ENCODE peak calls at places on chromosomes 16 and 17, in nine cellular contexts. One of them, this sample, is unnamed. For H3K9me3, the result is how much of the 10 kb centered on the place peaks cover.

GRCh38 chr17:7207120-7208001 is 12.3 kb downstream of the DLG4 start:
- DNase-seq in A549: no peak
- DNase-seq in HAP-1: no peak
- DNase-seq in aorta: no peak
- DNase-seq in adipocyte: no peak
- DNase-seq in esophagus squamous epithelium: no peak
- DNase-seq in body of pancreas: peak
- DNase-seq in CD4-positive, CD25-positive, alpha-beta regulatory T cell: no peak
- DNase-seq in A673: peak
- DNase-seq in this sample: peak

GRCh38 chr16:1333149-1333812 is at the start of gene BAIAP3:
- DNase-seq in A549: peak
- DNase-seq in HAP-1: no peak
- DNase-seq in aorta: no peak
- DNase-seq in adipocyte: peak
- DNase-seq in esophagus squamous epithelium: no peak
- DNase-seq in body of pancreas: peak
- DNase-seq in CD4-positive, CD25-positive, alpha-beta regulatory T cell: peak
- DNase-seq in A673: peak
- DNase-seq in this sample: peak

GRCh38 chr16:31187808-31188189 is 7.9 kb downstream of the FUS start:
- DNase-seq in A549: no peak
- DNase-seq in HAP-1: peak
- DNase-seq in aorta: no peak
- DNase-seq in adipocyte: no peak
- DNase-seq in esophagus squamous epithelium: no peak
- DNase-seq in body of pancreas: no peak
- DNase-seq in CD4-positive, CD25-positive, alpha-beta regulatory T cell: no peak
- DNase-seq in A673: no peak
- DNase-seq in this sample: no peak

GRCh38 chr16:47519037-47519436 is 57.9 kb downstream of the PHKB start:
- DNase-seq in A549: no peak
- DNase-seq in HAP-1: no peak
- DNase-seq in aorta: no peak
- DNase-seq in adipocyte: no peak
- DNase-seq in esophagus squamous epithelium: no peak
- DNase-seq in body of pancreas: no peak
- DNase-seq in CD4-positive, CD25-positive, alpha-beta regulatory T cell: no peak
- DNase-seq in A673: no peak
- DNase-seq in this sample: no peak

GRCh38 chr17:78144146-78144719 is 2.0 kb upstream of the C17orf99 start:
- DNase-seq in A549: peak
- DNase-seq in HAP-1: no peak
- DNase-seq in aorta: peak
- DNase-seq in adipocyte: peak
- DNase-seq in esophagus squamous epithelium: no peak
- DNase-seq in body of pancreas: peak
- DNase-seq in CD4-positive, CD25-positive, alpha-beta regulatory T cell: no peak
- DNase-seq in A673: peak
- DNase-seq in this sample: peak

GRCh38 chr16:88790312-88791150 is 5.5 kb upstream of the PIEZO1 start:
- DNase-seq in A549: no peak
- DNase-seq in HAP-1: no peak
- DNase-seq in aorta: peak
- DNase-seq in adipocyte: peak
- DNase-seq in esophagus squamous epithelium: no peak
- DNase-seq in body of pancreas: no peak
- DNase-seq in CD4-positive, CD25-positive, alpha-beta regulatory T cell: peak
- DNase-seq in A673: no peak
- DNase-seq in this sample: peak

GRCh38 chr16:66360624-66361324 is 5.7 kb upstream of the CDH5 start:
- DNase-seq in A549: no peak
- DNase-seq in HAP-1: no peak
- DNase-seq in aorta: no peak
- DNase-seq in adipocyte: no peak
- DNase-seq in esophagus squamous epithelium: no peak
- DNase-seq in body of pancreas: no peak
- DNase-seq in CD4-positive, CD25-positive, alpha-beta regulatory T cell: no peak
- DNase-seq in A673: no peak
- DNase-seq in this sample: no peak

GRCh38 chr17:72205801-72206200 is 85.0 kb downstream of the SOX9 start:
- DNase-seq in A549: no peak
- DNase-seq in HAP-1: no peak
- DNase-seq in aorta: no peak
- DNase-seq in adipocyte: no peak
- DNase-seq in esophagus squamous epithelium: no peak
- DNase-seq in body of pancreas: no peak
- DNase-seq in CD4-positive, CD25-positive, alpha-beta regulatory T cell: no peak
- DNase-seq in A673: no peak
- DNase-seq in this sample: no peak

GRCh38 chr17:62658136-62658535 is 30.7 kb downstream of the MRC2 start:
- DNase-seq in A549: no peak
- DNase-seq in HAP-1: no peak
- DNase-seq in aorta: no peak
- DNase-seq in adipocyte: no peak
- DNase-seq in esophagus squamous epithelium: no peak
- DNase-seq in body of pancreas: no peak
- DNase-seq in CD4-positive, CD25-positive, alpha-beta regulatory T cell: no peak
- DNase-seq in A673: no peak
- DNase-seq in this sample: no peak

GRCh38 chr17:29581583-29582253 is 7.7 kb downstream of the GIT1 start:
- DNase-seq in A549: no peak
- DNase-seq in HAP-1: no peak
- DNase-seq in aorta: no peak
- DNase-seq in adipocyte: no peak
- DNase-seq in esophagus squamous epithelium: no peak
- DNase-seq in body of pancreas: peak
- DNase-seq in CD4-positive, CD25-positive, alpha-beta regulatory T cell: no peak
- DNase-seq in A673: no peak
- DNase-seq in this sample: peak

GRCh38 chr17:75516255-75516618 is at the start of gene TSEN54:
- DNase-seq in A549: peak
- DNase-seq in HAP-1: peak
- DNase-seq in aorta: peak
- DNase-seq in adipocyte: peak
- DNase-seq in esophagus squamous epithelium: peak
- DNase-seq in body of pancreas: peak
- DNase-seq in CD4-positive, CD25-positive, alpha-beta regulatory T cell: peak
- DNase-seq in A673: peak
- DNase-seq in this sample: peak

GRCh38 chr17:4499431-4500187 is 928 bp downstream of the SPNS2 start:
- DNase-seq in A549: peak
- DNase-seq in HAP-1: no peak
- DNase-seq in aorta: no peak
- DNase-seq in adipocyte: peak
- DNase-seq in esophagus squamous epithelium: no peak
- DNase-seq in body of pancreas: no peak
- DNase-seq in CD4-positive, CD25-positive, alpha-beta regulatory T cell: no peak
- DNase-seq in A673: peak
- DNase-seq in this sample: peak

GRCh38 chr17:78803161-78803845 is 21.2 kb upstream of the CYTH1 start:
- DNase-seq in A549: no peak
- DNase-seq in HAP-1: no peak
- DNase-seq in aorta: peak
- DNase-seq in adipocyte: no peak
- DNase-seq in esophagus squamous epithelium: no peak
- DNase-seq in body of pancreas: no peak
- DNase-seq in CD4-positive, CD25-positive, alpha-beta regulatory T cell: no peak
- DNase-seq in A673: no peak
- DNase-seq in this sample: peak

GRCh38 chr16:2233046-2233775 is 3.0 kb upstream of the DNASE1L2 start:
- DNase-seq in A549: no peak
- DNase-seq in HAP-1: no peak
- DNase-seq in aorta: no peak
- DNase-seq in adipocyte: no peak
- DNase-seq in esophagus squamous epithelium: no peak
- DNase-seq in body of pancreas: no peak
- DNase-seq in CD4-positive, CD25-positive, alpha-beta regulatory T cell: no peak
- DNase-seq in A673: no peak
- DNase-seq in this sample: no peak

GRCh38 chr17:22506231-22506630 is 813.9 kb downstream of the KCNJ18 start:
- DNase-seq in A549: no peak
- DNase-seq in HAP-1: no peak
- DNase-seq in aorta: no peak
- DNase-seq in adipocyte: no peak
- DNase-seq in esophagus squamous epithelium: no peak
- DNase-seq in body of pancreas: no peak
- DNase-seq in CD4-positive, CD25-positive, alpha-beta regulatory T cell: no peak
- DNase-seq in A673: no peak
- DNase-seq in this sample: no peak
- H3K9me3 ChIP-seq in A549: under half
- H3K9me3 ChIP-seq in HAP-1: under half
- H3K9me3 ChIP-seq in aorta: under half
- H3K9me3 ChIP-seq in adipocyte: under half
- H3K9me3 ChIP-seq in esophagus squamous epithelium: under half
- H3K9me3 ChIP-seq in body of pancreas: under half
- H3K9me3 ChIP-seq in CD4-positive, CD25-positive, alpha-beta regulatory T cell: under half
- H3K9me3 ChIP-seq in A673: under half
- H3K9me3 ChIP-seq in this sample: half or more

DNA sequence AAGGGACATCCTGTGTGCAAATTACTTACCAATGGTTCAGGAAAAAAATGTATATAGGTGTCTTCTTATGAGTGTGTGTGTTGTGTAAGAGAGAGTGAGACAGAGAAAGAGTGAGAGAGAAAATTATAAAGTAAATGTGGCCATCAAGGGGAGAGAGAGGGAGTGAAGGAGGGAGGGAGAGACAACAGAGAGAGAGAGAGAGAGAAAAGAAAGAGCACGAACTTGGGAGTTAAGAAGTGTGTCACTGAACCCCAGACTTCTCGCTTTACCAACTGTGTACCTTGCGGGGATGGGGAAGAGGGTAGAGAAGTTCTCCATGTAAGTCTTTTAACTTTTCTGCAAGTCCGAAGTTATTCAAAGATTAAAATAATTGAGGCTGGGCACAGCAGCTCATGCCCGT is 28.8 kb upstream of the ARL4D start:
- DNase-seq in A549: no peak
- DNase-seq in HAP-1: no peak
- DNase-seq in aorta: no peak
- DNase-seq in adipocyte: no peak
- DNase-seq in esophagus squamous epithelium: no peak
- DNase-seq in body of pancreas: no peak
- DNase-seq in CD4-positive, CD25-positive, alpha-beta regulatory T cell: no peak
- DNase-seq in A673: no peak
- DNase-seq in this sample: no peak
- H3K4me3 ChIP-seq in A549: peak
- H3K4me3 ChIP-seq in HAP-1: no peak
- H3K4me3 ChIP-seq in aorta: no peak
- H3K4me3 ChIP-seq in adipocyte: peak
- H3K4me3 ChIP-seq in esophagus squamous epithelium: no peak
- H3K4me3 ChIP-seq in body of pancreas: no peak
- H3K4me3 ChIP-seq in CD4-positive, CD25-positive, alpha-beta regulatory T cell: peak
- H3K4me3 ChIP-seq in A673: no peak
- H3K4me3 ChIP-seq in this sample: no peak

DNA sequence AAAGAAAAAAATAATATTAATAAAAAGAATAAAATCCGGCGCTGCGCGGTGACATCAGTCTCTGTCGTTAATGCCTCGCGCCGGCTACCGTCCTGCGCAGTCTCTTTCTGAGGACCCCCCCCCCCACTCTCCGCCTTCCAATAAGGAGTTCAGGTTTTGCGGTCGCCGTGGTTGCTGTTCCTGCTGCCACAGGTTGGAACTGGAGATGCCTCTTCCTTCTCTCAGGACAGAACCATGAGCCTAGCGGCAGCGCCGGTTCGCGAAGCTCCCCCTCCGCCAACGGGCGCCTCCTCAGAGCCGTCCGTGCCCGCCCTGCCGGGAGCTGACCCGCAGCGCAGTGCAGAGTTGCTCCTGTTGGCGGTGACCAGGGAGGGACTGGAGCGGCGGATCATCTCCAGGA is 2093.4 kb downstream of the TP53TG3F start:
- DNase-seq in A549: no peak
- DNase-seq in HAP-1: no peak
- DNase-seq in aorta: no peak
- DNase-seq in adipocyte: no peak
- DNase-seq in esophagus squamous epithelium: no peak
- DNase-seq in body of pancreas: no peak
- DNase-seq in CD4-positive, CD25-positive, alpha-beta regulatory T cell: no peak
- DNase-seq in A673: no peak
- DNase-seq in this sample: no peak
- H3K9me3 ChIP-seq in A549: under half
- H3K9me3 ChIP-seq in HAP-1: under half
- H3K9me3 ChIP-seq in aorta: under half
- H3K9me3 ChIP-seq in adipocyte: under half
- H3K9me3 ChIP-seq in esophagus squamous epithelium: under half
- H3K9me3 ChIP-seq in body of pancreas: under half
- H3K9me3 ChIP-seq in CD4-positive, CD25-positive, alpha-beta regulatory T cell: under half
- H3K9me3 ChIP-seq in A673: under half
- H3K9me3 ChIP-seq in this sample: under half

GRCh38 chr17:10803830-10804498 is at the start of gene TMEM238L:
- DNase-seq in A549: no peak
- DNase-seq in HAP-1: no peak
- DNase-seq in aorta: no peak
- DNase-seq in adipocyte: no peak
- DNase-seq in esophagus squamous epithelium: no peak
- DNase-seq in body of pancreas: no peak
- DNase-seq in CD4-positive, CD25-positive, alpha-beta regulatory T cell: no peak
- DNase-seq in A673: no peak
- DNase-seq in this sample: peak
- H3K4me3 ChIP-seq in A549: no peak
- H3K4me3 ChIP-seq in HAP-1: no peak
- H3K4me3 ChIP-seq in aorta: no peak
- H3K4me3 ChIP-seq in adipocyte: no peak
- H3K4me3 ChIP-seq in esophagus squamous epithelium: peak
- H3K4me3 ChIP-seq in body of pancreas: no peak
- H3K4me3 ChIP-seq in CD4-positive, CD25-positive, alpha-beta regulatory T cell: no peak
- H3K4me3 ChIP-seq in A673: no peak
- H3K4me3 ChIP-seq in this sample: peak

DNA sequence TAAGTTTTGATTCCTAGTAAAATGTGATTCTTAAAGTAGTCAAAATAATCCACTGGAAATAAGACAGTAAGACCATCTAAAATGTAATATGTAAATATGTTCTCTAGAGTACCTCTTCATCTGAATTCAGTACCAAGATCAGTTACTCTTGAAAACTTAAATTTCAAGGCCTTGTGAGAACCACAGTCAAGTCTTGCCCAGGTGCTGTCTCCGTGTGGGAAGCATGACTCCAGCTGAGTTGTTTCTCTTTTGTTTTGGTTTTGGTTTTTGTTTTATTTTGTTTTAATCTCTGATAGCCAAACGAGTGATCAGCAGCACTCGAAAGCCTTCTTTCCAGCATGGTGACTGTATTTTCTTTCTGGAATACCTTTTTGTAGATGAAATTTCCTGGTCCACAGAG is 907.0 kb downstream of the KCNJ18 start:
- DNase-seq in A549: no peak
- DNase-seq in HAP-1: no peak
- DNase-seq in aorta: no peak
- DNase-seq in adipocyte: no peak
- DNase-seq in esophagus squamous epithelium: no peak
- DNase-seq in body of pancreas: no peak
- DNase-seq in CD4-positive, CD25-positive, alpha-beta regulatory T cell: no peak
- DNase-seq in A673: no peak
- DNase-seq in this sample: no peak
- H3K9me3 ChIP-seq in A549: under half
- H3K9me3 ChIP-seq in HAP-1: under half
- H3K9me3 ChIP-seq in aorta: under half
- H3K9me3 ChIP-seq in adipocyte: under half
- H3K9me3 ChIP-seq in esophagus squamous epithelium: under half
- H3K9me3 ChIP-seq in body of pancreas: under half
- H3K9me3 ChIP-seq in CD4-positive, CD25-positive, alpha-beta regulatory T cell: under half
- H3K9me3 ChIP-seq in A673: under half
- H3K9me3 ChIP-seq in this sample: under half

GRCh38 chr16:84820771-84821170 is 986 bp downstream of the CRISPLD2 start:
- DNase-seq in A549: no peak
- DNase-seq in HAP-1: no peak
- DNase-seq in aorta: no peak
- DNase-seq in adipocyte: no peak
- DNase-seq in esophagus squamous epithelium: no peak
- DNase-seq in body of pancreas: no peak
- DNase-seq in CD4-positive, CD25-positive, alpha-beta regulatory T cell: no peak
- DNase-seq in A673: no peak
- DNase-seq in this sample: no peak
- H3K4me3 ChIP-seq in A549: no peak
- H3K4me3 ChIP-seq in HAP-1: no peak
- H3K4me3 ChIP-seq in aorta: no peak
- H3K4me3 ChIP-seq in adipocyte: peak
- H3K4me3 ChIP-seq in esophagus squamous epithelium: peak
- H3K4me3 ChIP-seq in body of pancreas: no peak
- H3K4me3 ChIP-seq in CD4-positive, CD25-positive, alpha-beta regulatory T cell: no peak
- H3K4me3 ChIP-seq in A673: no peak
- H3K4me3 ChIP-seq in this sample: peak

This sample was measured in mucosa of descending colon.